ENCODE peak calls at places on chromosome 13, in four cellular contexts. U, T, Q and S are unnamed samples.
A peak's percentile ranks its signal among the peaks of the same experiment; 100 is the strongest.

GRCh38 chr13:98975822-98976261 is 2.0 kb downstream of the DOCK9 start:
- DNase-seq in U (no peak), T (no peak), Q (no peak), S (no peak)

GRCh38 chr13:95137096-95137495 is 164.2 kb downstream of the ABCC4 start:
- DNase-seq in U (no peak), T (no peak), Q (no peak), S (no peak)

GRCh38 chr13:73741111-73741510 is 393.1 kb downstream of the KLF12 start:
- DNase-seq in U (no peak), T (no peak), Q (no peak), S (no peak)

GRCh38 chr13:85666356-85666755 is 132.9 kb downstream of the SLITRK6 start:
- DNase-seq in U (no peak), T (no peak), Q (no peak), S (no peak)

GRCh38 chr13:110812111-110812868 is 98.8 kb downstream of the ING1 start:
- DNase-seq in U (no peak), T (no peak), Q (no peak), S (no peak)

GRCh38 chr13:93409001-93409400 is 182.4 kb downstream of the GPC6 start:
- DNase-seq in U (no peak), T (no peak), Q (no peak), S (no peak)

GRCh38 chr13:33006646-33007045 is 9.6 kb upstream of the KL start:
- DNase-seq in U (no peak), T (no peak), Q (no peak), S (no peak)

GRCh38 chr13:97434417-97435296 is 688 bp downstream of the RAP2A start:
- DNase-seq in U (no peak), T (no peak), Q (no peak), S (no peak)

GRCh38 chr13:26508885-26509284 is 48.6 kb upstream of the WASF3 start:
- DNase-seq in U (no peak), T (peak; percentile 79), Q (no peak), S (peak; percentile 82)

GRCh38 chr13:76830805-76831204 is 55.4 kb downstream of the KCTD12 start:
- DNase-seq in U (no peak), T (no peak), Q (no peak), S (no peak)

GRCh38 chr13:95067303-95067702 is 233.9 kb downstream of the ABCC4 start:
- DNase-seq in U (no peak), T (no peak), Q (no peak), S (no peak)

GRCh38 chr13:60811581-60811980 is 414.6 kb downstream of the TDRD3 start:
- DNase-seq in U (no peak), T (no peak), Q (no peak), S (no peak)

GRCh38 chr13:55577847-55578210 is 1562.9 kb upstream of the PRR20A start:
- DNase-seq in U (no peak), T (no peak), Q (no peak), S (no peak)

GRCh38 chr13:29125934-29126424 is 305.8 kb downstream of the MTUS2 start:
- DNase-seq in U (no peak), T (no peak), Q (no peak), S (no peak)

GRCh38 chr13:31790992-31791391 is 51.7 kb downstream of the RXFP2 start:
- DNase-seq in U (no peak), T (no peak), Q (no peak), S (no peak)

GRCh38 chr13:48892311-48892710 is 83.4 kb upstream of the FNDC3A start:
- DNase-seq in U (no peak), T (no peak), Q (no peak), S (no peak)

GRCh38 chr13:60448907-60449510 is 52.0 kb downstream of the TDRD3 start:
- DNase-seq in U (no peak), T (no peak), Q (no peak), S (peak; percentile 3)

GRCh38 chr13:20057963-20058362 is 99.4 kb downstream of the ZMYM2 start:
- DNase-seq in U (no peak), T (no peak), Q (no peak), S (no peak)

GRCh38 chr13:93794197-93794885 is 567.7 kb downstream of the GPC6 start:
- DNase-seq in U (no peak), T (no peak), Q (no peak), S (no peak)

GRCh38 chr13:76383671-76384461 is 502.3 kb downstream of the KCTD12 start:
- DNase-seq in U (no peak), T (no peak), Q (no peak), S (peak; percentile 80)

GRCh38 chr13:23705578-23705977 is 135.4 kb downstream of the TNFRSF19 start:
- DNase-seq in U (no peak), T (no peak), Q (no peak), S (no peak)

GRCh38 chr13:38308736-38309135 is 40.9 kb upstream of the UFM1 start:
- DNase-seq in U (no peak), T (no peak), Q (no peak), S (peak; percentile 1)

GRCh38 chr13:41356788-41357187 is 45.7 kb downstream of the NAA16 start:
- DNase-seq in U (no peak), T (no peak), Q (no peak), S (no peak)

GRCh38 chr13:103325675-103326074 is 259.5 kb upstream of the SLC10A2 start:
- DNase-seq in U (no peak), T (no peak), Q (no peak), S (no peak)

GRCh38 chr13:85277753-85278152 is 521.5 kb downstream of the SLITRK6 start:
- DNase-seq in U (no peak), T (no peak), Q (no peak), S (no peak)

GRCh38 chr13:79384022-79384610 is 21.9 kb downstream of the RBM26 start:
- DNase-seq in U (no peak), T (no peak), Q (no peak), S (no peak)

GRCh38 chr13:34300559-34300958 is 482.6 kb downstream of the RFC3 start:
- DNase-seq in U (no peak), T (no peak), Q (no peak), S (no peak)

GRCh38 chr13:45402641-45403040 is 15.5 kb downstream of the SLC25A30 start:
- DNase-seq in U (no peak), T (no peak), Q (no peak), S (no peak)

GRCh38 chr13:52162279-52163101 is 3.1 kb upstream of the NEK3 start:
- DNase-seq in U (no peak), T (no peak), Q (no peak), S (no peak)

GRCh38 chr13:110563463-110563774 is 1.9 kb upstream of the RAB20 start:
- DNase-seq in U (no peak), T (no peak), Q (no peak), S (no peak)

GRCh38 chr13:40116008-40116407 is 460.5 kb downstream of the COG6 start:
- DNase-seq in U (no peak), T (no peak), Q (no peak), S (no peak)

GRCh38 chr13:82758056-82758455 is 1124.2 kb downstream of the SLITRK1 start:
- DNase-seq in U (no peak), T (no peak), Q (no peak), S (no peak)

GRCh38 chr13:30762643-30763042 is 27.3 kb downstream of the ALOX5AP start:
- DNase-seq in U (no peak), T (no peak), Q (no peak), S (no peak)

GRCh38 chr13:30766957-30767603 is 31.7 kb downstream of the ALOX5AP start:
- DNase-seq in U (no peak), T (no peak), Q (no peak), S (no peak)

GRCh38 chr13:30763786-30764440 is 28.6 kb downstream of the ALOX5AP start:
- DNase-seq in U (no peak), T (no peak), Q (no peak), S (no peak)

DNA sequence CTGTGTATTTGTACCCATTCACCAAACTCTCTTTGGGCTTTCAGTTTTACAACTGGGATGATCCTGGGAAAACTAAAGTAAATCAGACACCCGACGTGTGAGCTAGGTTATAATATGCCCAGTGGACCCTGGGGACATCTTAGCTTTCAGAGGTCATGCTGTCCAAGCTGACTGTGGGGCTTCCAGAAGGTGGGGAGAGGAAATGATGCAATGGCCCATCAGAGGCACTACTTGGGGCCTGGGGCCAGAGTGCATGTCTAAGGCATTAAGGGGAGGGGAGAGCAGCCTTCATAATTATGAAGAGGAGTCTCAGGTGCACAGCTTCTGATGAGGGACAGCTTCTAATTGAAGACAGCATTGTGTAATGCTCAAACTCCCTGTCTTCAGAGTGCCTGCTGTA is 30.9 kb downstream of the ALOX5AP start:
- DNase-seq in U (no peak), T (no peak), Q (no peak), S (no peak)
- TF ChIP-seq CTCF in U (no peak), T (no peak), Q (no peak), S (no peak)

DNA sequence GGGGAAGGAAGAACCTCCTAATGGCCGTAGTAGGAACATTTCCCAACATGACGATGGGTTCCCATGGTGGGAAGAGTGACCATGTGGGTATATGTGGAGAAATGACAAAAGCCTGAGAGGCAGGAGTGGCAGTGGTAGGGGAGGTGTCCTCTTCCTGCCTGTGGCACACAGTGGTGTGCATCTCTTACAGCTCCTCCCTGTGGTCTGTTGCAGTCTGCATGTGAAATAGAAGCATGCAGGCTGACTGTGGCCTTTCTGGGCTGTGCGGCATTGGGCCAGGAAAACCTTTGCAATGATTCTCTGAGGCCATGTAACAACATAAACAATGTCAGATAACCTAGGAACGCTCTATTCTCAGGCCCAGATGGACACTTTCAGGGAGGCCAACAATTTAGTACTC is 84.0 kb downstream of the LACC1 start:
- DNase-seq in U (no peak), T (no peak), Q (no peak), S (no peak)
- TF ChIP-seq CTCF in U (no peak), T (no peak), Q (no peak), S (no peak)

GRCh38 chr13:113623491-113624234 is 34.3 kb downstream of the ATP4B start:
- DNase-seq in U (no peak), T (no peak), Q (no peak), S (no peak)
- TF ChIP-seq CTCF in U (no peak), T (no peak), Q (no peak), S (no peak)

GRCh38 chr13:106867249-106867648 is 299.3 kb upstream of the ARGLU1 start:
- DNase-seq in U (no peak), T (no peak), Q (no peak), S (no peak)
- TF ChIP-seq CTCF in U (peak; percentile 41), T (no peak), Q (no peak), S (no peak)

DNA sequence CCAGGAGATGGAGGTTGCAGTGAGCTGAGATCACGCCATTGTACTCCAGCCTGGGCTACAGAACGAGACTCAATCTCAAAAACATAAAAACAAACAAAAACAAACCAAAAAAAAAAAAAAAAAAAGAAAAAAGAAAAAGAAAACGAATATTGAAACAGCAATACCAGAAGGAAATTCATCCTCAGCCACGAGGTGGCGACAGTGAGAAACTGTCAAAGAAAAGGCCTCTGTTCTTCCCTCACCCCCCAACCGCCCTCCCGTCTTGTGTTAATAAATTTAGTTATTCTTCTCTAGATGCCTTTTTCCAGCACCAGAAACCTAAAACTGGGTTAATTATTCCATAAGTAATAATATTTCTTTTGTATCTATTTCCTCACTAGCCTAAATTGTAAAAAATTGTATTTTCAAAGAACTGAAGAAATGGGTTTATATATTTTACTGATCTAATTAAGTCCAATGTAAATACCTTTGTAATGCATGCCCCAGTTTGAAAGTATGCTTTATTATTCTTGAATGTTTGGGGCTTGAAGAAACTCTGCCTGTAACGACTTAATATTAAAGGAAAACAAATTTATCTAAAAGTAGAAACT is 38.6 kb downstream of the LIG4 start:
- DNase-seq in U (no peak), T (no peak), Q (no peak), S (no peak)
- TF ChIP-seq CTCF in U (no peak), T (no peak), Q (peak; percentile 63), S (peak; percentile 29)

GRCh38 chr13:69524459-69525155 is 583.0 kb upstream of the ATXN8OS start:
- DNase-seq in U (no peak), T (no peak), Q (no peak), S (no peak)
- TF ChIP-seq CTCF in U (no peak), T (no peak), Q (peak; percentile 67), S (no peak)

GRCh38 chr13:30165791-30166190 is 141.6 kb downstream of the KATNAL1 start:
- DNase-seq in U (no peak), T (no peak), Q (no peak), S (no peak)
- TF ChIP-seq CTCF in U (no peak), T (no peak), Q (no peak), S (peak; percentile 41)